ENCODE peak calls at places on chromosomes 13 and 19, in ten cellular contexts. U is AG09309; B is tibial nerve; P is fibroblast of the aortic adventitia; R is GM23338; Z is effector memory CD4-positive, alpha-beta T cell; H is GM23248; F is CD4-positive, CD25-positive, alpha-beta regulatory T cell; W is Peyer's patch; N is SJSA1. A is an unnamed sample.

GRCh38 chr13:66665991-66666390 is 564.1 kb downstream of the PCDH9 start:
- DNase-seq in P (peak; percentile 66), R (peak; percentile 30), H (peak; percentile 12), Z (no peak), W (no peak), B (no peak), U (peak; percentile 46), N (peak; percentile 44), F (no peak), A (peak; percentile 71)

GRCh38 chr13:102965802-102966201 is 100.4 kb downstream of the SLC10A2 start:
- DNase-seq in P (no peak), R (no peak), B (no peak), W (no peak), U (no peak), H (no peak), N (no peak), Z (no peak), F (no peak), A (no peak)

GRCh38 chr13:94192576-94192975 is 286.9 kb downstream of the DCT start:
- DNase-seq in U (no peak), B (peak; percentile 30), W (no peak), P (peak; percentile 29), Z (no peak), R (peak; percentile 63), H (peak; percentile 53), N (no peak), F (no peak), A (no peak)

GRCh38 chr19:29943615-29944014 is 1.6 kb downstream of the URI1 start:
- DNase-seq in W (no peak), H (peak; percentile 45), R (no peak), F (no peak), Z (no peak), P (peak; percentile 16), N (no peak), U (no peak), B (no peak), A (no peak)

GRCh38 chr19:53538378-53539109 is 599 bp downstream of the ZNF331 start:
- DNase-seq in U (no peak), H (no peak), Z (no peak), W (no peak), N (no peak), B (no peak), F (no peak), P (no peak), R (peak; percentile 11), A (no peak)

GRCh38 chr19:30221176-30221575 is 151.0 kb upstream of the ZNF536 start:
- DNase-seq in Z (no peak), F (no peak), R (no peak), N (no peak), H (no peak), B (no peak), W (no peak), P (no peak), U (no peak), A (no peak)

GRCh38 chr19:33687761-33688656 is 66.3 kb downstream of the CHST8 start:
- DNase-seq in W (no peak), R (no peak), H (no peak), F (no peak), B (no peak), Z (no peak), P (no peak), N (no peak), U (no peak), A (no peak)

GRCh38 chr19:13014921-13015280 is 19.6 kb downstream of the NFIX start:
- DNase-seq in F (no peak), P (peak; percentile 54), N (no peak), H (peak; percentile 48), B (no peak), U (no peak), Z (no peak), R (peak; percentile 45), W (no peak), A (no peak)

GRCh38 chr13:88068316-88068715 is 397.1 kb downstream of the SLITRK5 start:
- DNase-seq in H (peak; percentile 0), N (no peak), P (no peak), R (no peak), F (no peak), Z (no peak), B (no peak), U (no peak), W (no peak), A (no peak)

GRCh38 chr13:109784590-109785140 is 1.7 kb downstream of the IRS2 start:
- DNase-seq in U (no peak), R (peak; percentile 79), N (peak; percentile 98), B (peak; percentile 64), Z (peak; percentile 55), F (peak; percentile 40), H (peak; percentile 86), P (peak; percentile 57), W (peak; percentile 89), A (no peak)

DNA sequence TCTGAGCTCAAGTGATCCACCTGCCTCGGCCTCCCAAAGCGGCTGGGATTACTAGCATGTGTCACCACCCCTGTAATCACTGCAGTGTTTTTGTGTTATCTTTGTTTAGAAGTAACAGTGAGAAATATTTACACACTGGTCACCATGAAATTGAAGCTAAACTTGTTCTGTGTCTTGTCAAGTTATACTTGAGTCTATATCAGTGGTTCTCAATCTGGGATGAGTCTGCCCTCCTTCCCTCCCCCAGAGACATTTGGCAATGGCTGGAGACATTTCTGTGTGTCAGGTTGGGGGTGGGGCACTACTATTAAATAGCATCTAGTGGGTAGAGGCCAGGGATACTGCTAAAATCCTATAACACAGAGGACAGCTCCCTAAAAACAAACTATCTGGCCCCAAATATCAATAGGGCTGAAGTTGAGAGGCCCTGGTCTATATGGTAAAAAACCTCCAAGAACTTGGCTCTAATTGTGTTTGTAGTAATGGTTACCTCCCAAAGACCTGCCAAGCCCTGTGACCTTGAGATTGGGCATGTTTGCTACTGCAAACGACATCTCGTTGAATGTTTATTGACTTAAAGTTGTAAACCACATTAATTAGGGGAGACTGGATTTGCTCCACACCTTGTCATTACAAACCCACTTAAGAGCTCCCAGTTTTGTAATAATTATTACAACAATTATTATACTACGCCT is 6.9 kb downstream of the CTU1 start:
- DNase-seq in Z (no peak), U (no peak), P (no peak), R (no peak), F (no peak), W (no peak), N (no peak), H (peak; percentile 52), B (no peak), A (no peak)
- H3K4me3 ChIP-seq in Z (no peak overlapping the region), U (no peak overlapping the region), P (no peak overlapping the region), R (no peak overlapping the region), F (no peak overlapping the region), W (no peak overlapping the region), N (no peak overlapping the region), H (no peak overlapping the region), B (no peak overlapping the region), A (no peak overlapping the region)

DNA sequence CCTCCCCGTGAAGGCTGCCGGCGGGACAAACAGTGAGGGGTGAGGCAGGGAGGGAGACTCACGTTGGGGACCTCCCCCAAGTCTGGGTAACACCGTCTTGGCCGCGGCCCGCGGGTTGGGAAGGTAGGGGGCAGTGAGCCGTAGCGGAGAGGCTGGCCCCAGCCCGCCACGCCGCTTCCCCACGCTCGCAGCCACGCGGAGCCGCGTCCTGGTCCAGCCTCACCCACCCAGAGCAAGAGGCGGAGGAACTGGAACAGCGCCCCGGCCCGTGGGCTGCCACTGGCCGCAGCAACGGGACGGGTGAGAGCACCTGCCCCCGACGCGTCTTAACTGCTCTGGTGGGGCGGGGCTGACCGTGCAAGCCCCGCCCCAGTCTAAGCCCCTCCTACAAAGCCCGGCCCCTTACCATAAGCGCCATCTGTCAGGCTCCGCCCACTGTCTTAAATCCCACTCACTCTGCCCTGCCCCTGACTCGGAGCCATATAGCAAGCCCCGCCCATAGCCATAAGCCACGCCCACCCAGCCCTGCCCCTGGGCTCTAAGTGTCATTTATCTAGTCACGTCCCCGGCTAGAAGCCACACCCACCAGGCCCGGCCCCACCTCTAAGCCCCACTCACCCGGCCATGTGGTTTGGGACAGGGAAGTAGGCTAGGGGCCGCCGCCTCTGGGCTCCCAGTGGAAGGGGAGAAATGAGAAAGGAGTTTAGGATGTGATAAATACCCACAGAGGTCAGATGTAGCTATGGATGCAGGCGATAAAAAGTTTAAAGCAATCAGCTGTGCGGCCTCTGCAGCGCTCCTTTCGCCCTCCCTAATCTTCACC is 2.1 kb upstream of the CCL25 start:
- DNase-seq in B (peak; percentile 79), R (peak; percentile 100), P (peak; percentile 45), F (peak; percentile 76), U (no peak), Z (peak; percentile 77), W (peak; percentile 98), N (peak; percentile 57), H (peak; percentile 61), A (no peak)
- H3K4me3 ChIP-seq in B (peak overlapping the region; percentile 39), R (peak overlapping the region; percentile 79), P (no peak overlapping the region), F (no peak overlapping the region), U (no peak overlapping the region), Z (peak overlapping the region; percentile 35), W (peak overlapping the region; percentile 59), N (no peak overlapping the region), H (no peak overlapping the region), A (no peak overlapping the region)

GRCh38 chr19:46067691-46068090 is 26.9 kb upstream of the IGFL4 start:
- DNase-seq in U (no peak), B (no peak), R (no peak), Z (no peak), W (no peak), H (no peak), F (no peak), N (no peak), P (no peak), A (no peak)
- H3K4me3 ChIP-seq in U (no peak overlapping the region), B (no peak overlapping the region), R (no peak overlapping the region), Z (no peak overlapping the region), W (no peak overlapping the region), H (no peak overlapping the region), F (no peak overlapping the region), N (no peak overlapping the region), P (no peak overlapping the region), A (no peak overlapping the region)

GRCh38 chr19:47309608-47310007 is at the start of gene C5AR1:
- DNase-seq in B (no peak), N (no peak), U (no peak), F (no peak), R (no peak), Z (no peak), P (no peak), H (no peak), W (no peak), A (no peak)

GRCh38 chr19:47309038-47309437 is 623 bp upstream of the C5AR1 start:
- DNase-seq in U (no peak), Z (no peak), F (no peak), B (no peak), W (no peak), H (peak; percentile 64), P (peak; percentile 83), N (no peak), R (no peak), A (no peak)

GRCh38 chr19:47312366-47313006 is 2.8 kb downstream of the C5AR1 start:
- DNase-seq in P (no peak), Z (no peak), N (no peak), B (no peak), W (no peak), U (no peak), H (no peak), F (no peak), R (no peak), A (no peak)

GRCh38 chr19:47310819-47311218 is 1.2 kb downstream of the C5AR1 start:
- DNase-seq in F (no peak), R (no peak), B (no peak), H (peak; percentile 34), P (peak; percentile 22), W (no peak), N (no peak), U (no peak), Z (no peak), A (no peak)

DNA sequence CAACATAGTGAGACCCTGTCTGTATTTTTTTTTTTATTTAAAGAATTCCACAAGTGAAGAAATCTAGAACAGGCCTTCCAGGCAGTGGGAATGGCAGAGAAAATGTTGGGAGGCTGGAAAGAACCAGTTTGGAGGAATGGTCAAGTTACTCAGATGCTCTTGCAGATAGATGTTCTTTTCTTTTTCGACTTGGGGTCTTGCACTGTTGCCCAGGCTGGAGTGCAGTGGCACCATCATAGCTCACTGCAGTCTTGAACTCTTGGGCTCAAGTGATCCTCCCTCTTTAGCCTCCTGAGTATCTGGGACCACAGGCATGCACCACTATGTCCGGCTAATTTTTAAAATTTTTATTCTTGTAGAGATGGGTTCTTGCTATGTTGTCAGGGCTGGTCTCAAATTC is 662 bp downstream of the C5AR1 start:
- DNase-seq in Z (no peak), R (no peak), N (no peak), P (no peak), U (no peak), W (no peak), H (no peak), B (no peak), F (no peak), A (no peak)
- H3K4me3 ChIP-seq in Z (no peak overlapping the region), R (no peak overlapping the region), N (no peak overlapping the region), P (no peak overlapping the region), U (no peak overlapping the region), W (peak overlapping the region; percentile 4), H (no peak overlapping the region), B (peak overlapping the region; percentile 17), F (no peak overlapping the region), A (no peak overlapping the region)

A was measured in AG04449.